ENCODE peak calls at places on chromosomes 13 and 19, in ten cellular contexts. Q, H, Y, V, M, B, I, N, J and O are unnamed samples.

GRCh38 chr13:39321578-39321977 is 281.4 kb downstream of the LHFPL6 start:
- DNase-seq in Q (no peak), H (no peak), Y (peak; percentile 57), V (no peak), M (no peak), B (no peak), I (no peak), N (no peak), J (no peak), O (peak; percentile 21)

GRCh38 chr19:18735752-18736151 is 52.3 kb downstream of the CRTC1 start:
- DNase-seq in Q (no peak), H (peak; percentile 44), Y (peak; percentile 59), V (no peak), M (no peak), B (no peak), I (no peak), N (no peak), J (no peak), O (no peak)

GRCh38 chr13:114057131-114058050 is 75.0 kb downstream of the RASA3 start:
- DNase-seq in Q (no peak), H (no peak), Y (no peak), V (no peak), M (no peak), B (no peak), I (no peak), N (no peak), J (no peak), O (no peak)

GRCh38 chr13:113774177-113775107 is 15.4 kb downstream of the TMEM255B start:
- DNase-seq in Q (no peak), H (no peak), Y (no peak), V (no peak), M (no peak), B (no peak), I (no peak), N (no peak), J (no peak), O (peak; percentile 72)

GRCh38 chr19:1104452-1105216 is 840 bp downstream of the GPX4 start:
- DNase-seq in Q (peak; percentile 60), H (peak; percentile 80), Y (peak; percentile 91), V (no peak), M (no peak), B (peak; percentile 60), I (peak; percentile 77), N (peak; percentile 75), J (peak; percentile 68), O (peak; percentile 87)

GRCh38 chr19:49844138-49844740 is 6.7 kb upstream of the PTOV1 start:
- DNase-seq in Q (no peak), H (no peak), Y (peak; percentile 75), V (no peak), M (no peak), B (no peak), I (no peak), N (no peak), J (no peak), O (no peak)

GRCh38 chr19:31214086-31214485 is 135.2 kb downstream of the TSHZ3 start:
- DNase-seq in Q (peak; percentile 74), H (no peak), Y (peak; percentile 87), V (peak; percentile 68), M (peak; percentile 34), B (peak; percentile 38), I (no peak), N (peak; percentile 67), J (peak; percentile 82), O (peak; percentile 92)

GRCh38 chr19:49512970-49513745 is 697 bp downstream of the FCGRT start:
- DNase-seq in Q (no peak), H (no peak), Y (peak; percentile 81), V (no peak), M (no peak), B (no peak), I (peak; percentile 82), N (no peak), J (no peak), O (peak; percentile 64)

GRCh38 chr19:15454371-15454800 is 4.6 kb upstream of the WIZ start:
- DNase-seq in Q (no peak), H (no peak), Y (peak; percentile 54), V (no peak), M (no peak), B (no peak), I (no peak), N (no peak), J (no peak), O (no peak)

GRCh38 chr19:47157455-47158321 is 27.1 kb downstream of the SAE1 start:
- DNase-seq in Q (no peak), H (no peak), Y (no peak), V (no peak), M (peak; percentile 2), B (peak; percentile 22), I (peak; percentile 85), N (no peak), J (no peak), O (peak; percentile 58)

GRCh38 chr13:111908981-111909380 is 158.0 kb upstream of the SOX1 start:
- DNase-seq in Q (no peak), H (no peak), Y (no peak), V (no peak), M (no peak), B (no peak), I (peak; percentile 15), N (no peak), J (no peak), O (no peak)

GRCh38 chr19:45477216-45477615 is 9.4 kb downstream of the FOSB start:
- DNase-seq in Q (no peak), H (no peak), Y (no peak), V (no peak), M (no peak), B (no peak), I (no peak), N (no peak), J (no peak), O (no peak)

GRCh38 chr13:49098198-49098597 is 121.9 kb upstream of the MLNR start:
- DNase-seq in Q (no peak), H (no peak), Y (no peak), V (no peak), M (peak; percentile 30), B (peak; percentile 18), I (no peak), N (peak; percentile 50), J (no peak), O (peak; percentile 20)

GRCh38 chr19:46180701-46181385 is 32.8 kb downstream of the IGFL2 start:
- DNase-seq in Q (no peak), H (no peak), Y (no peak), V (no peak), M (no peak), B (no peak), I (no peak), N (peak; percentile 63), J (no peak), O (no peak)

GRCh38 chr13:100301418-100301817 is 212.5 kb downstream of the PCCA start:
- DNase-seq in Q (no peak), H (no peak), Y (no peak), V (no peak), M (no peak), B (no peak), I (no peak), N (no peak), J (no peak), O (no peak)